ENCODE peak calls at places on chromosome 9, in eight cellular contexts. Q, B, P, E, D, J, V and O are unnamed samples.

GRCh38 chr9:95349109-95350038 is 31.9 kb upstream of the FANCC start:
- DNase-seq in E (no peak), J (no peak), B (no peak), Q (no peak), V (no peak), P (no peak), D (no peak), O (no peak)

GRCh38 chr9:27529316-27530278 is at the start of gene MOB3B:
- DNase-seq in P (peak), E (peak), V (peak), D (peak), J (peak), Q (peak), B (peak), O (peak)

GRCh38 chr9:72828281-72828731 is 124.5 kb downstream of the ALDH1A1 start:
- DNase-seq in J (peak), V (no peak), Q (no peak), D (peak), B (no peak), E (no peak), P (no peak), O (no peak)

GRCh38 chr9:96376926-96377874 is 6.3 kb downstream of the SLC35D2 start:
- DNase-seq in V (no peak), D (no peak), Q (no peak), E (no peak), P (no peak), J (peak), B (no peak), O (no peak)

GRCh38 chr9:126565336-126566128 is 48.2 kb upstream of the LMX1B start:
- DNase-seq in B (no peak), V (no peak), D (no peak), P (no peak), J (no peak), Q (no peak), E (no peak), O (no peak)

GRCh38 chr9:110371411-110372013 is 33.8 kb upstream of the TXNDC8 start:
- DNase-seq in J (no peak), D (no peak), Q (peak), P (no peak), B (no peak), V (no peak), E (no peak), O (no peak)

GRCh38 chr9:97983524-97984187 is 515 bp downstream of the ANP32B start:
- DNase-seq in P (peak), E (peak), J (no peak), Q (peak), D (peak), B (peak), V (no peak), O (peak)

GRCh38 chr9:101582593-101582992 is 12.2 kb downstream of the PPP3R2 start:
- DNase-seq in J (no peak), V (no peak), B (no peak), P (no peak), D (no peak), E (no peak), Q (no peak), O (no peak)

GRCh38 chr9:136728548-136729123 is 14.1 kb downstream of the LCN10 start:
- DNase-seq in P (peak), J (no peak), E (no peak), D (no peak), Q (no peak), V (no peak), B (no peak), O (no peak)

GRCh38 chr9:16030513-16031185 is 477.8 kb downstream of the CCDC171 start:
- DNase-seq in E (no peak), J (no peak), D (peak), P (no peak), V (no peak), Q (no peak), B (no peak), O (no peak)

GRCh38 chr9:34546102-34546833 is 23.5 kb upstream of the ENHO start:
- DNase-seq in V (no peak), D (no peak), J (no peak), P (peak), Q (no peak), E (no peak), B (no peak), O (no peak)

GRCh38 chr9:124621371-124622328 is 114.5 kb upstream of the NR5A1 start:
- DNase-seq in Q (no peak), E (no peak), P (no peak), D (no peak), B (no peak), V (no peak), J (no peak), O (no peak)

GRCh38 chr9:121634800-121635261 is 16.6 kb upstream of the DAB2IP start:
- DNase-seq in Q (peak), B (no peak), D (peak), J (peak), E (no peak), P (peak), V (no peak), O (no peak)

GRCh38 chr9:105457560-105458294 is 9.9 kb downstream of the FSD1L start:
- DNase-seq in B (no peak), J (no peak), Q (no peak), P (no peak), E (no peak), D (no peak), V (no peak), O (peak)

GRCh38 chr9:20624201-20625002 is 2.1 kb upstream of the MLLT3 start:
- DNase-seq in D (peak), B (no peak), P (peak), J (peak), E (peak), Q (no peak), V (no peak), O (peak)

GRCh38 chr9:97849980-97850379 is 3.0 kb upstream of the FOXE1 start:
- DNase-seq in E (no peak), B (no peak), D (no peak), Q (no peak), V (no peak), P (no peak), J (no peak), O (no peak)

GRCh38 chr9:81826541-81826906 is 101.7 kb upstream of the SPATA31D4 start:
- DNase-seq in B (no peak), J (no peak), Q (no peak), V (peak), D (no peak), E (no peak), P (no peak), O (peak)

GRCh38 chr9:109856785-109857184 is 76.8 kb downstream of the PALM2AKAP2 start:
- DNase-seq in J (no peak), Q (peak), E (no peak), D (no peak), B (no peak), P (no peak), V (no peak), O (no peak)

GRCh38 chr9:108477538-108478006 is 378.2 kb downstream of the ACTL7B start:
- DNase-seq in V (no peak), P (no peak), Q (no peak), E (no peak), B (no peak), D (peak), J (peak), O (no peak)

GRCh38 chr9:35905912-35906679 is at the start of gene HRCT1:
- DNase-seq in E (peak), Q (no peak), V (peak), P (no peak), J (peak), B (peak), D (peak), O (peak)

GRCh38 chr9:115167175-115167574 is 49.2 kb upstream of the TNC start:
- DNase-seq in E (no peak), D (no peak), V (no peak), J (no peak), P (no peak), B (no peak), Q (no peak), O (no peak)

GRCh38 chr9:126299706-126300276 is 26.8 kb upstream of the MVB12B start:
- DNase-seq in J (peak), D (no peak), E (no peak), V (no peak), Q (no peak), P (no peak), B (no peak), O (no peak)

GRCh38 chr9:98009926-98010325 is 26.8 kb downstream of the ANP32B start:
- DNase-seq in Q (no peak), J (no peak), E (no peak), D (no peak), P (no peak), V (no peak), B (no peak), O (no peak)

GRCh38 chr9:124264812-124265211 is 7.1 kb downstream of the NEK6 start:
- DNase-seq in J (no peak), B (no peak), Q (no peak), P (no peak), E (no peak), D (no peak), V (no peak), O (no peak)

GRCh38 chr9:20024159-20024571 is 235.3 kb upstream of the SLC24A2 start:
- DNase-seq in P (no peak), V (no peak), J (no peak), E (no peak), Q (no peak), B (no peak), D (no peak), O (no peak)

DNA sequence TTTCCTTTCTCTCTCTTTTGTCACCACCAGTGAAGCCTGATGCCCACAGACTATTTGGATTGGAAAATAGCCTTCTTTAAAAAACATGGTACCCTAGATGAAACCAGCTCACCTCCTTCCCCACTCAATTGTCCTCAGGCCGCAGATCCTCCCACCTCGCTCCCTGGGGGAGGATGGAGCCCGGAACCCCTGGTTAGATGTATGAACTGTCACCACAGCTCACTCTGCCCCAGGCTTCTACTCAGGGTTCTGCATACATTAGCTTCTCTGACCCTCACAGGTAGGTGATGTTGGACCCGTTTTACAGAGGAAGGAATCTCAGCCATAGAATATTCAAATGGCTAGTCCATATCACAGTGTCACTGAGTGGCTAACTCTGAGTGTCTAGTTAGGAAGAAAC is 1.8 kb downstream of the MAMDC2 start:
- DNase-seq in B (no peak), Q (no peak), D (no peak), J (no peak), P (no peak), V (no peak), E (no peak), O (no peak)
- H3K27ac ChIP-seq in B (peak), Q (no peak), D (no peak), J (no peak), P (no peak), V (peak), E (peak), O (peak)

GRCh38 chr9:2276296-2276695 is 261.1 kb downstream of the SMARCA2 start:
- DNase-seq in V (no peak), B (no peak), E (no peak), D (no peak), J (no peak), P (no peak), Q (no peak), O (no peak)
- TF ChIP-seq EP300 in V (no peak), B (no peak), E (no peak), D (no peak), J (no peak), P (no peak), Q (no peak), O (no peak)

DNA sequence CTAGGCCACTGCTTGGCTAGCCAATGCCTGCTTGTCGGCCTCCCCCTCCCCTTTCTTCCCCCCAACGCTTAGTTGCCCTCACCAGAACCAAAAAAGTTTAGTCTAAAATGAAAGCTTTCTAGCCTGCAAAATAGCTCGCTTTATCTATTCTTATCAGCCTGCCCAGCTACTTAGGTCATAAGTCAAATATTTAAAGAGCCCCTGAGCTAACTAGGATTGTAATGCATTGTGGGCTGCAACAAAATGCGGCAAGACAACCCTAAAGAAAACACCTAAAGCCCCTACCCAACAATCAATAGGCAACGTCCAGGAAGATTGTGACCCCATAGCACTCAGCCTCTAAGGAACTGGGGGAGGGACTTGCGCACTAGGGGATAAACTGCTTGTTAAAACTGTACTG is 38.6 kb upstream of the PCSK5 start:
- DNase-seq in B (no peak), J (no peak), D (no peak), P (no peak), E (no peak), Q (no peak), V (no peak), O (no peak)
- H3K27ac ChIP-seq in B (no peak), J (no peak), D (no peak), P (no peak), E (no peak), Q (no peak), V (no peak), O (no peak)

GRCh38 chr9:116576386-116576785 is 110.7 kb upstream of the TRIM32 start:
- DNase-seq in Q (no peak), E (no peak), P (no peak), J (no peak), B (no peak), V (no peak), D (no peak), O (no peak)

GRCh38 chr9:116566677-116567488 is 120.2 kb upstream of the TRIM32 start:
- DNase-seq in J (peak), D (peak), E (no peak), P (no peak), Q (no peak), B (no peak), V (no peak), O (peak)

GRCh38 chr9:116574027-116574679 is 113.0 kb upstream of the TRIM32 start:
- DNase-seq in V (no peak), B (no peak), D (no peak), Q (no peak), E (no peak), P (peak), J (peak), O (no peak)

GRCh38 chr9:116569111-116569510 is 118.0 kb upstream of the TRIM32 start:
- DNase-seq in V (no peak), E (no peak), Q (no peak), P (no peak), J (no peak), B (no peak), D (no peak), O (no peak)

DNA sequence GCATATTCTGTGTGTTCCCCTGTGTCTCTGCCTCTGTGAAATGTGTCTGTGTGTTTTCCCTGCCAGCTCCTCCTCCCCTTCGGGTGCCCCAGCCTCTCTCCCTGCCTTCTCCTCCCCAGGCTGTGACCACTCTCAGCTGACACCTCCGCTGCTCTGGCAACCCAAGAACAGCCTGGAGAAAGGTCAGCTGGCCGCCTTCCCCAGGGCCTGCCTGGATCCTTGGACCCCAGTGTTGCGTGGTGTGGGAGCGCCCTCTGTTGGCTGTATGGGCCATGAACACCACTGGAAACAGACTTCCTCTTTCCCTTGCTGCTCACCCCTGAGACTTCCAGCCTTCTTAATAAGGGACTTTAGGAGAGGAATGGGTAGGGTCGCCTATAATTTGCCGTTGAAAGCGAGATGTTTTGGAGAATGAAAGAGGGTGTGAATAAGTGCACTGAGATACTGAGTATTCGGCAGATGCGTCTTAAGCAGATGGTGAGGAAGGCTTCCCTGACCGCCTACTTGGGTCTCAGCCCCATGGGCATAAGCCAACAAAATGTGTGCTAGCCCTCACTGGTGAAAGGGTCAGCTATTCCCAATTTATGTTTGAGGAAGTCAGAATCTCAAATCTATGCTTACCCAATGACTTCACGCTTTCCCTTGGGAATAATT is 114.9 kb upstream of the TRIM32 start:
- DNase-seq in J (peak), D (peak), Q (peak), E (peak), V (peak), P (peak), B (peak), O (peak)
- TF ChIP-seq EP300 in J (no peak), D (no peak), Q (peak), E (no peak), V (no peak), P (peak), B (no peak), O (no peak)

DNA sequence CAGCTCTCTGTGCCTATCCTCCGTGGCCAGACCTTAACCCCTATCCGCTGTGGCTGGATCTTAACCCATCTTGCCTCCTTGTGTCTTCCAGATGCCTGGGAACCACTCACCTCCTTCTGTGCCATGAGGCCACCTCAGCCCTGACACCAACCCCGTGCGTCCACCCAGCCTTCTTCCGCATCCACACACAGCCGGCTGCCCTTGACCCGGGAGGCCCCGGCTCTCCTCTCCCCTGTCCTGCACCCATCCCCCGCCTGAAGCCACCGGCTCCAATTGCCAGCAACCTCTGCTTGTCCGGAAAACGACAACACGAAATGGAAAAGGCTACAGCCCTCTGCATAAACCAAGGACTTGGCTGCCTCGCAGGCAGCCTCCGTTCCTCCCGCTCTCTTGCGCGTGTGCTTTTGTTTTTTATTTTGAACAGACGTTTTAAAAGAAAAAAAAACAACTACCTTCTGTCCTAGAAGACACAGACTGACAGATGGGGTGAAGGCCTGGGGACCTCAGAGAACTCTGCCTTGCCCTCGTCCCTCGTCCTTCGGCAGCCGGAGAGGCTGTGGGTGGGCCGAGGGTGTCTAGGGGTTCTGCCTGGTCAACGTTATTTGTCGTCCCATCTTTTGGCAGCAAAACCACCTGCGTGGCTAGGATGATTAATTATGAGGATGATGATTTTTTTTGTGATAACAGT is 32.5 kb upstream of the HMCN2 start:
- DNase-seq in V (no peak), E (peak), B (no peak), J (no peak), D (no peak), P (no peak), Q (no peak), O (no peak)
- H3K27ac ChIP-seq in V (no peak), E (peak), B (no peak), J (no peak), D (no peak), P (no peak), Q (no peak), O (no peak)